ENCODE peak calls at places on chromosomes 11 and 22, in six cellular contexts. A, X, Q, B, R and E are unnamed samples.

GRCh38 chr22:38312261-38312800 is 4.9 kb downstream of the CSNK1E start:
- DNase-seq in A (no peak), X (no peak), Q (no peak), B (peak), R (peak), E (no peak)

GRCh38 chr22:38177044-38177443 is 4.6 kb downstream of the PLA2G6 start:
- DNase-seq in A (no peak), X (no peak), Q (no peak), B (no peak), R (no peak), E (no peak)

GRCh38 chr22:49091917-49092545 is 735.6 kb downstream of the BRD1 start:
- DNase-seq in A (no peak), X (no peak), Q (no peak), B (no peak), R (no peak), E (no peak)

GRCh38 chr11:134652586-134653255 is 240.7 kb upstream of the B3GAT1 start:
- DNase-seq in A (no peak), X (no peak), Q (no peak), B (no peak), R (no peak), E (no peak)

GRCh38 chr11:28106351-28107043 is 1.5 kb downstream of the KIF18A start:
- DNase-seq in A (no peak), X (no peak), Q (no peak), B (no peak), R (no peak), E (no peak)

GRCh38 chr11:126485986-126486635 is 130.6 kb downstream of the ST3GAL4 start:
- DNase-seq in A (no peak), X (no peak), Q (no peak), B (no peak), R (no peak), E (no peak)

GRCh38 chr11:134370526-134371435 is 39.0 kb downstream of the GLB1L2 start:
- DNase-seq in A (no peak), X (no peak), Q (no peak), B (no peak), R (no peak), E (no peak)

GRCh38 chr11:119680899-119681370 is 48.1 kb downstream of the NECTIN1 start:
- DNase-seq in A (no peak), X (no peak), Q (no peak), B (peak), R (peak), E (no peak)

GRCh38 chr22:45237065-45237990 is 3.4 kb downstream of the KIAA0930 start:
- DNase-seq in A (no peak), X (no peak), Q (no peak), B (no peak), R (no peak), E (no peak)

GRCh38 chr11:17389205-17389956 is 922 bp upstream of the KCNJ11 start:
- DNase-seq in A (peak), X (peak), Q (peak), B (peak), R (peak), E (peak)

GRCh38 chr11:122167100-122167499 is 51.1 kb upstream of the BLID start:
- DNase-seq in A (peak), X (no peak), Q (peak), B (peak), R (no peak), E (no peak)

GRCh38 chr11:43819926-43820325 is 60.7 kb upstream of the ALKBH3 start:
- DNase-seq in A (no peak), X (no peak), Q (no peak), B (no peak), R (no peak), E (no peak)

GRCh38 chr11:8273281-8273680 is 9.6 kb upstream of the LMO1 start:
- DNase-seq in A (peak), X (no peak), Q (peak), B (peak), R (no peak), E (no peak)

GRCh38 chr11:43601511-43601910 is 79.0 kb upstream of the HSD17B12 start:
- DNase-seq in A (no peak), X (no peak), Q (no peak), B (no peak), R (no peak), E (no peak)

GRCh38 chr11:111370270-111370901 is 8.7 kb downstream of the POU2AF1 start:
- DNase-seq in A (no peak), X (no peak), Q (no peak), B (no peak), R (no peak), E (no peak)

GRCh38 chr22:50245214-50246072 is 620 bp upstream of the TUBGCP6 start:
- DNase-seq in A (no peak), X (no peak), Q (no peak), B (no peak), R (no peak), E (no peak)

GRCh38 chr11:122733301-122733686 is 77.8 kb downstream of the UBASH3B start:
- DNase-seq in A (no peak), X (no peak), Q (peak), B (peak), R (no peak), E (no peak)

GRCh38 chr11:70535191-70535971 is 137.1 kb downstream of the CTTN start:
- DNase-seq in A (no peak), X (no peak), Q (no peak), B (no peak), R (no peak), E (no peak)

GRCh38 chr11:35274909-35275807 is 136.2 kb downstream of the CD44 start:
- DNase-seq in A (no peak), X (no peak), Q (no peak), B (no peak), R (peak), E (no peak)

GRCh38 chr11:65110354-65110861 is 1.3 kb upstream of the TM7SF2 start:
- DNase-seq in A (peak), X (peak), Q (peak), B (peak), R (peak), E (peak)

GRCh38 chr11:79237676-79238075 is 203.2 kb downstream of the TENM4 start:
- DNase-seq in A (no peak), X (no peak), Q (peak), B (peak), R (no peak), E (no peak)

GRCh38 chr11:94800394-94800793 is 32.2 kb downstream of the AMOTL1 start:
- DNase-seq in A (no peak), X (no peak), Q (no peak), B (no peak), R (peak), E (no peak)

GRCh38 chr22:28002181-28002700 is 83.2 kb upstream of the PITPNB start:
- DNase-seq in A (no peak), X (peak), Q (no peak), B (no peak), R (no peak), E (no peak)

GRCh38 chr22:17917490-17917983 is 106.8 kb downstream of the MICAL3 start:
- DNase-seq in A (no peak), X (peak), Q (no peak), B (no peak), R (no peak), E (no peak)

GRCh38 chr11:28559497-28559896 is 451.3 kb downstream of the METTL15 start:
- DNase-seq in A (no peak), X (no peak), Q (no peak), B (peak), R (no peak), E (no peak)

GRCh38 chr11:96162816-96163499 is 180.0 kb downstream of the MAML2 start:
- DNase-seq in A (peak), X (no peak), Q (peak), B (peak), R (no peak), E (no peak)

GRCh38 chr22:42623301-42623751 is 8.6 kb upstream of the POLDIP3 start:
- DNase-seq in A (no peak), X (peak), Q (no peak), B (no peak), R (no peak), E (no peak)

GRCh38 chr11:119585038-119585666 is 143.8 kb downstream of the NECTIN1 start:
- DNase-seq in A (no peak), X (no peak), Q (peak), B (no peak), R (peak), E (no peak)

GRCh38 chr11:76410771-76411423 is 29.8 kb downstream of the GVQW3 start:
- DNase-seq in A (no peak), X (no peak), Q (no peak), B (no peak), R (no peak), E (no peak)

GRCh38 chr11:117430293-117430955 is 102.8 kb downstream of the CEP164 start:
- DNase-seq in A (no peak), X (no peak), Q (no peak), B (no peak), R (no peak), E (no peak)

GRCh38 chr11:57424802-57425564 is 1.9 kb downstream of the SLC43A3 start:
- DNase-seq in A (no peak), X (peak), Q (peak), B (peak), R (peak), E (peak)

GRCh38 chr11:43735931-43736330 is 55.4 kb downstream of the HSD17B12 start:
- DNase-seq in A (no peak), X (no peak), Q (no peak), B (peak), R (no peak), E (no peak)

GRCh38 chr11:45872513-45873356 is 12.7 kb upstream of the MAPK8IP1 start:
- DNase-seq in A (peak), X (peak), Q (peak), B (peak), R (peak), E (peak)

DNA sequence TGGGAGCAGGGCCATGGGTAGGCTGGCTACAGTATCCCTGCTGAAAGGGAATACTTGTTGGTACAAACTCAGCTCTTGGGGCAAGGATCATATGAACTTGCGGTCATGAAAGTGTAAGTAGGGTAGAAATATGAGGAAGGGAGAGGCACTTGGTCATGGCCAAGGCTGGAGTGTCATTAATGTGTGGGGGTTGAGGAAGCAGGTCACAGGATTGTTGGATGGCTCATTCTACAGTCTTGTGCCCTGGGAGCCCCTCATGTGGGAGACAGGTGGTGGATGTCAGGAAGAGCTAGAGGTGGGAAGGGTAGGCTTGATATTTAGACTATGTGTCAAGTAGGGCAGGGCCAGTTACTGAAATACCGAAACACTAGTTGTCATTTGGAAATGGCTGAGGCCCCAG is 95.5 kb downstream of the RRM1 start:
- DNase-seq in A (no peak), X (no peak), Q (no peak), B (no peak), R (no peak), E (no peak)
- H3K27ac ChIP-seq in A (no peak), X (no peak), Q (no peak), B (no peak), R (no peak), E (no peak)

GRCh38 chr11:11728371-11728770 is 106.6 kb upstream of the GALNT18 start:
- DNase-seq in A (no peak), X (no peak), Q (no peak), B (no peak), R (no peak), E (no peak)
- H3K27ac ChIP-seq in A (no peak), X (no peak), Q (no peak), B (no peak), R (no peak), E (no peak)

GRCh38 chr11:60078742-60079141 is 9.7 kb upstream of the MS4A2 start:
- DNase-seq in A (no peak), X (no peak), Q (no peak), B (no peak), R (no peak), E (no peak)
- H3K27ac ChIP-seq in A (no peak), X (no peak), Q (no peak), B (no peak), R (no peak), E (no peak)

DNA sequence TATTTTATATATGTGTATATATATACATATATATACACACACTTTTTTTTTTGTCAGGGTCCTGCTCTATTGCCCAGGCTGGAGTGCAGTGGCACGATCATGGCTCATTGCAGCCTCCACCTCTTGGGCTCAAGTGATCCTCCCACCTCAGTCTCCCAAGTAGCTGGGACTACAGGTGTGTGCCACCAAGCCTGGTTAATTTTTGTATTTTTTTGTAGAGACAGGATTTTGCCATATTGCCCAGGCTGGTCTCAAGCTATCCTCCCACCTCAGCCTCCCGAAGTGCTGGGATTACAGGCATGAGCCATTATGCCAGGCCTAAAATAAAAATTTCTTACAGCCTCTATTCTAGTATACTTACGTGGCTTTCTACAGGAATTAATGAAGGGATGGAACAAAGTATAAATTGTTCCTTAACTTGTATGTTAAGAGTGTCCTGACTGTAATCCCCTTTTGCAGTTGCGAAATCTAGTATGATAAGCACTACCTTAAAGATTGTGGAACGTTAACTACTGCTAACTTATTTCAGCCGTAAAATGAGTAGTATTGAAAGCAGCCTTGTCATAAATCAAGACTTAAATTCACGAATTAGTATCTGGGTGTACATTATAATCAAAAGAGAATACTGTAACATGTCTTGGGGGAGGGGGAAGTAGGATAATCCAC is 2.1 kb downstream of the TRAF6 start:
- DNase-seq in A (no peak), X (no peak), Q (no peak), B (no peak), R (no peak), E (no peak)
- H3K27ac ChIP-seq in A (no peak), X (no peak), Q (no peak), B (no peak), R (no peak), E (peak)

GRCh38 chr11:63666874-63667273 is 4.3 kb downstream of the ATL3 start:
- DNase-seq in A (no peak), X (no peak), Q (no peak), B (peak), R (no peak), E (no peak)

GRCh38 chr11:63663809-63664208 is 7.4 kb downstream of the ATL3 start:
- DNase-seq in A (peak), X (no peak), Q (peak), B (peak), R (no peak), E (no peak)

GRCh38 chr11:63660972-63661371 is 10.2 kb downstream of the ATL3 start:
- DNase-seq in A (no peak), X (no peak), Q (no peak), B (no peak), R (no peak), E (no peak)
- H3K27ac ChIP-seq in A (no peak), X (no peak), Q (no peak), B (no peak), R (no peak), E (no peak)

DNA sequence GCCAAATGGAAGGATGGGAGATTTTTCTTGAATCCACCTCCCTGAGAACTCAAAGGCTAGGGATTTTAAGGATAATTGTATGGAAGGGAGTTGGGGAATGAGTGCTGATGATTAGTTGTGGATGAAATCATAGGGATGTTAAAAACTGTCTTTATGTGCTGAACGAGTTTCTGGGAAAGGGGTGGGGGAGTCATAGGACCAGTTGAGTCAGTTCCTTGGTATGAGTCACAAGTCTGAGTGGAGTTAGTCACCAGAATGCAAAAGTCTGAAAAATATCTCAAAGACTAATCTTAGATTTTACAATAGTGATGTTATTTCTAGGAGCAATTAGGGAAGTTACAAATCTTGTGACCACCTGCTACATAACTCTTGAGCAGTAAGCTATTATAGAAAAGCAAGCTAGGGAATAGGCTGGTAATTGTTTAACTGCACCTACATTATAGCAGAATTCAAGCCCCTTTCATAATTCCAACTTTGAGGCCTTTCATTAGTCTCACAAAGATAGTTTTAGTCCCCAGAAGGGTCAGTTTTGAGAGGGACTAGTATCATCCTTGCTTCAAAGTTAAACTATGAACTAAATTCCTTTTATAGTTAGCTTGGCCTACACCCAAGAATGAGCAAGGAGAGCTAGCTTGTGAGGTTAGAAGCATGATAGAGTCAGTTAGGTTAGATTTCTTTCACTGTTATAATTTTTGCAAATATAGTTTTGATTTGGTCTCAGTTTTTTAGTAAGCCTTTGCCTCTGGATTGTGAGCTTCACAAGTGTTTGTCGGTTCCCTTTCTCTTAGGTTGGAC is 668.0 kb downstream of the ETS1 start:
- DNase-seq in A (peak), X (no peak), Q (peak), B (peak), R (no peak), E (no peak)
- H3K27ac ChIP-seq in A (no peak), X (no peak), Q (no peak), B (no peak), R (no peak), E (no peak)

GRCh38 chr11:100875521-100875869 is 188.4 kb downstream of the ARHGAP42 start:
- DNase-seq in A (no peak), X (no peak), Q (no peak), B (no peak), R (no peak), E (no peak)

GRCh38 chr11:100874203-100874602 is 187.1 kb downstream of the ARHGAP42 start:
- DNase-seq in A (no peak), X (no peak), Q (no peak), B (no peak), R (no peak), E (no peak)

GRCh38 chr11:100872951-100873350 is 185.9 kb downstream of the ARHGAP42 start:
- DNase-seq in A (no peak), X (no peak), Q (no peak), B (no peak), R (no peak), E (no peak)

GRCh38 chr11:100878474-100878873 is 191.4 kb downstream of the ARHGAP42 start:
- DNase-seq in A (no peak), X (no peak), Q (no peak), B (peak), R (no peak), E (no peak)

DNA sequence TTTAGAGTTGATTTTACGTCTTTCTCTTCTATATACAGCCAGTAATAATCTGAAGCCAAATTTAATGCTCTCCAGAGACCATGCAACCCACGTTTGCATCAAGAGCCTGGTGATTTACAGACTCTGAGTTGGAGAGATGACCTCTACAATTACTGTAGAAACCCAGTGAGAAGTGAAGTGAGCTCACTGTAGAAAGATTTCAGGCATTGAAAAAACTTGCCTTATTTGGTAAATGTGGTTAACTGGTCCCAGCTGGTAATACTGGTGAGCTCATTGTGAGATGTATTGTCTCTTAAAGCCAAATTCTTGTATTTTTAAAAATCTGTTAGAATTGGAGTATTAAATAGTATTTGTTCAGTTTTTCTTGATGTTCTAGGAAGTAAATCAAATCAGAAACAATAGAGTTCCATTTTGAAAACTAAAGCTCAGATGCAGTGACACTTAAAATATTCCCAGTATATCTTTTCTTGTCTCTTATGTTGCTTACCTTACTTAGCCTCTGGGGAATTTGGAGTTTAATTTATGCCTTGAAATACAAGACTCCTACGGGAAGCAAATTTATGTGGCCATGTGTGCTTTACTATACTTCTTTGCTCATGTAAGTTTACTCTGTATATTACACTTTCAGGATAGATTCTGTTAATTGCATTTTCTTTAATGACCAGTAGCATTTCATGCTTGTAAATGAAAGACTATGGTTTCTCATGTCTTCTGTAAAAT is 189.9 kb downstream of the ARHGAP42 start:
- DNase-seq in A (peak), X (no peak), Q (peak), B (peak), R (no peak), E (no peak)
- H3K27ac ChIP-seq in A (no peak), X (no peak), Q (no peak), B (peak), R (no peak), E (no peak)